ENCODE peak calls at places on chromosome 1, in eight cellular contexts. One of them, this sample, is unnamed. For H3K36me3 and H3K27me3, the result is how much of the 10 kb centered on the place peaks cover.

GRCh38 chr1:89311757-89312156 is 39.1 kb upstream of the GBP5 start:
- DNase-seq in adrenal gland: peak
- DNase-seq in aorta: no peak
- DNase-seq in GM23338: no peak
- DNase-seq in ascending aorta: no peak
- DNase-seq in body of pancreas: no peak
- DNase-seq in cardiac muscle cell: no peak
- DNase-seq in mesenchymal stem cell: peak
- DNase-seq in this sample: no peak

GRCh38 chr1:169594391-169594790 is 8.1 kb upstream of the F5 start:
- DNase-seq in cardiac muscle cell: no peak
- DNase-seq in adrenal gland: no peak
- DNase-seq in GM23338: no peak
- DNase-seq in ascending aorta: no peak
- DNase-seq in mesenchymal stem cell: no peak
- DNase-seq in body of pancreas: no peak
- DNase-seq in aorta: no peak
- DNase-seq in this sample: no peak

GRCh38 chr1:212221801-212222200 is 63.4 kb upstream of the PPP2R5A start:
- DNase-seq in mesenchymal stem cell: peak
- DNase-seq in ascending aorta: no peak
- DNase-seq in GM23338: no peak
- DNase-seq in cardiac muscle cell: no peak
- DNase-seq in adrenal gland: no peak
- DNase-seq in aorta: no peak
- DNase-seq in body of pancreas: no peak
- DNase-seq in this sample: no peak

GRCh38 chr1:28718601-28719331 is 18.0 kb upstream of the YTHDF2 start:
- DNase-seq in GM23338: no peak
- DNase-seq in body of pancreas: no peak
- DNase-seq in aorta: no peak
- DNase-seq in ascending aorta: no peak
- DNase-seq in mesenchymal stem cell: peak
- DNase-seq in cardiac muscle cell: no peak
- DNase-seq in adrenal gland: no peak
- DNase-seq in this sample: peak

GRCh38 chr1:84721152-84721551 is 30.9 kb upstream of the SSX2IP start:
- DNase-seq in ascending aorta: no peak
- DNase-seq in body of pancreas: no peak
- DNase-seq in cardiac muscle cell: no peak
- DNase-seq in GM23338: no peak
- DNase-seq in mesenchymal stem cell: peak
- DNase-seq in adrenal gland: no peak
- DNase-seq in aorta: no peak
- DNase-seq in this sample: no peak

GRCh38 chr1:9326596-9326995 is 33.9 kb downstream of the SPSB1 start:
- DNase-seq in body of pancreas: no peak
- DNase-seq in ascending aorta: no peak
- DNase-seq in cardiac muscle cell: no peak
- DNase-seq in mesenchymal stem cell: peak
- DNase-seq in aorta: no peak
- DNase-seq in adrenal gland: no peak
- DNase-seq in GM23338: no peak
- DNase-seq in this sample: no peak

GRCh38 chr1:25875856-25876692 is 566 bp upstream of the PAQR7 start:
- DNase-seq in body of pancreas: peak
- DNase-seq in mesenchymal stem cell: no peak
- DNase-seq in GM23338: peak
- DNase-seq in cardiac muscle cell: peak
- DNase-seq in adrenal gland: peak
- DNase-seq in aorta: peak
- DNase-seq in ascending aorta: no peak
- DNase-seq in this sample: peak

GRCh38 chr1:220527279-220528048 is 472 bp upstream of the MARK1 start:
- DNase-seq in adrenal gland: peak
- DNase-seq in body of pancreas: peak
- DNase-seq in GM23338: peak
- DNase-seq in aorta: peak
- DNase-seq in mesenchymal stem cell: peak
- DNase-seq in ascending aorta: no peak
- DNase-seq in cardiac muscle cell: peak
- DNase-seq in this sample: peak

DNA sequence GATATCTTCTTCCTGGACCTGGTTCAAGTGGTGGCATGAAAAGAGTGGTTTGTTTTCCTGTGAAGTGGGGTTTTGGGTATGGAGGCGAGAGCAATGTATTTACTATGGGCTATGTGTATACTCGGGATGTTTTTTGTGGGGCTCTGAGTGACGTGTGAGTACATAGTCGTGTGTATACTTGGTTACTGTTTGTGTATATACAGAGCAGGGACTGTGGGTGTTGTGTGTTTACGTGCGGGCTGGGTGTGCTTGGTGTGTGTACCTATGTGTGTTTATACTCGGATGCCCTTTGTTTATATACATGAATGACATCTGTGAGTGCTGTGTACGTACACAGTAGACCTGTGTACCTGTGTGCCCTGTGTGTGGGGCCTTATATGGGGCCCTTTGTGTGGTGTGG is 50.0 kb downstream of the YARS1 start:
- DNase-seq in cardiac muscle cell: no peak
- DNase-seq in adrenal gland: no peak
- DNase-seq in ascending aorta: no peak
- DNase-seq in GM23338: no peak
- DNase-seq in mesenchymal stem cell: peak
- DNase-seq in aorta: peak
- DNase-seq in body of pancreas: no peak
- DNase-seq in this sample: no peak
- H3K36me3 ChIP-seq in cardiac muscle cell: under half
- H3K36me3 ChIP-seq in adrenal gland: under half
- H3K36me3 ChIP-seq in ascending aorta: under half
- H3K36me3 ChIP-seq in GM23338: under half
- H3K36me3 ChIP-seq in mesenchymal stem cell: half or more
- H3K36me3 ChIP-seq in aorta: under half
- H3K36me3 ChIP-seq in body of pancreas: under half
- H3K36me3 ChIP-seq in this sample: under half

GRCh38 chr1:210336362-210336761 is 7.7 kb downstream of the HHAT start:
- DNase-seq in adrenal gland: no peak
- DNase-seq in GM23338: no peak
- DNase-seq in body of pancreas: no peak
- DNase-seq in aorta: no peak
- DNase-seq in mesenchymal stem cell: no peak
- DNase-seq in cardiac muscle cell: no peak
- DNase-seq in ascending aorta: no peak
- DNase-seq in this sample: no peak

GRCh38 chr1:210332719-210333398 is 4.2 kb downstream of the HHAT start:
- DNase-seq in aorta: no peak
- DNase-seq in adrenal gland: no peak
- DNase-seq in body of pancreas: no peak
- DNase-seq in ascending aorta: no peak
- DNase-seq in mesenchymal stem cell: no peak
- DNase-seq in GM23338: no peak
- DNase-seq in cardiac muscle cell: no peak
- DNase-seq in this sample: no peak

GRCh38 chr1:210332233-210332632 is 3.5 kb downstream of the HHAT start:
- DNase-seq in aorta: no peak
- DNase-seq in body of pancreas: no peak
- DNase-seq in cardiac muscle cell: no peak
- DNase-seq in GM23338: no peak
- DNase-seq in mesenchymal stem cell: no peak
- DNase-seq in ascending aorta: no peak
- DNase-seq in adrenal gland: no peak
- DNase-seq in this sample: no peak

GRCh38 chr1:210339500-210339899 is 10.8 kb downstream of the HHAT start:
- DNase-seq in adrenal gland: no peak
- DNase-seq in GM23338: no peak
- DNase-seq in ascending aorta: no peak
- DNase-seq in aorta: no peak
- DNase-seq in body of pancreas: no peak
- DNase-seq in mesenchymal stem cell: no peak
- DNase-seq in cardiac muscle cell: no peak
- DNase-seq in this sample: no peak

DNA sequence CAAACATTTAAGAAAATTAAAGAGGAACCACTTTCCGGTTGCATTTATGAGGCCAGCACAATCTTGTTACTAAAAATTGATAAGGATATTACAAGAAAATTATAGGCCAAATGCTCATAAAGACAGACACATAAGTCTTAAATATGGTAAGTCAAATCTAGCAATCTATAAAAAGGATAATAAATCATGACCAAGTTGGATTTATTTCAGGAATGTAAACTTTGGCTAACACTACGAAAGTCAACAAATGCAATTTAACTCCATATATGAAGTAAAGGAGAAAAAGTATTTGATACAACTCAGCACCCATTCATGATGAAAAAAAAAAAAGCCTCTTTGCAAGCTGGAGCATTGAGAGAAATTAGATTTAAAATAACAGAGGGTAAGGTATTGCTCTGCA is 6.3 kb downstream of the HHAT start:
- DNase-seq in cardiac muscle cell: no peak
- DNase-seq in body of pancreas: no peak
- DNase-seq in GM23338: no peak
- DNase-seq in ascending aorta: no peak
- DNase-seq in adrenal gland: no peak
- DNase-seq in mesenchymal stem cell: no peak
- DNase-seq in aorta: no peak
- DNase-seq in this sample: no peak
- H3K27me3 ChIP-seq in cardiac muscle cell: under half
- H3K27me3 ChIP-seq in body of pancreas: under half
- H3K27me3 ChIP-seq in GM23338: half or more
- H3K27me3 ChIP-seq in ascending aorta: under half
- H3K27me3 ChIP-seq in adrenal gland: under half
- H3K27me3 ChIP-seq in mesenchymal stem cell: under half
- H3K27me3 ChIP-seq in aorta: under half
- H3K27me3 ChIP-seq in this sample: under half

GRCh38 chr1:64933296-64934070 is 32.9 kb downstream of the JAK1 start:
- DNase-seq in body of pancreas: no peak
- DNase-seq in mesenchymal stem cell: peak
- DNase-seq in GM23338: no peak
- DNase-seq in ascending aorta: peak
- DNase-seq in cardiac muscle cell: no peak
- DNase-seq in aorta: no peak
- DNase-seq in adrenal gland: peak
- DNase-seq in this sample: no peak

GRCh38 chr1:64935551-64936158 is 30.7 kb downstream of the JAK1 start:
- DNase-seq in mesenchymal stem cell: no peak
- DNase-seq in GM23338: no peak
- DNase-seq in body of pancreas: no peak
- DNase-seq in adrenal gland: no peak
- DNase-seq in ascending aorta: no peak
- DNase-seq in cardiac muscle cell: no peak
- DNase-seq in aorta: no peak
- DNase-seq in this sample: no peak

GRCh38 chr1:64932962-64933295 is 33.4 kb downstream of the JAK1 start:
- DNase-seq in body of pancreas: no peak
- DNase-seq in adrenal gland: no peak
- DNase-seq in GM23338: no peak
- DNase-seq in ascending aorta: no peak
- DNase-seq in cardiac muscle cell: no peak
- DNase-seq in aorta: no peak
- DNase-seq in mesenchymal stem cell: no peak
- DNase-seq in this sample: no peak

GRCh38 chr1:64936958-64937357 is 29.4 kb downstream of the JAK1 start:
- DNase-seq in adrenal gland: peak
- DNase-seq in aorta: no peak
- DNase-seq in mesenchymal stem cell: no peak
- DNase-seq in GM23338: no peak
- DNase-seq in body of pancreas: peak
- DNase-seq in cardiac muscle cell: no peak
- DNase-seq in ascending aorta: no peak
- DNase-seq in this sample: no peak

DNA sequence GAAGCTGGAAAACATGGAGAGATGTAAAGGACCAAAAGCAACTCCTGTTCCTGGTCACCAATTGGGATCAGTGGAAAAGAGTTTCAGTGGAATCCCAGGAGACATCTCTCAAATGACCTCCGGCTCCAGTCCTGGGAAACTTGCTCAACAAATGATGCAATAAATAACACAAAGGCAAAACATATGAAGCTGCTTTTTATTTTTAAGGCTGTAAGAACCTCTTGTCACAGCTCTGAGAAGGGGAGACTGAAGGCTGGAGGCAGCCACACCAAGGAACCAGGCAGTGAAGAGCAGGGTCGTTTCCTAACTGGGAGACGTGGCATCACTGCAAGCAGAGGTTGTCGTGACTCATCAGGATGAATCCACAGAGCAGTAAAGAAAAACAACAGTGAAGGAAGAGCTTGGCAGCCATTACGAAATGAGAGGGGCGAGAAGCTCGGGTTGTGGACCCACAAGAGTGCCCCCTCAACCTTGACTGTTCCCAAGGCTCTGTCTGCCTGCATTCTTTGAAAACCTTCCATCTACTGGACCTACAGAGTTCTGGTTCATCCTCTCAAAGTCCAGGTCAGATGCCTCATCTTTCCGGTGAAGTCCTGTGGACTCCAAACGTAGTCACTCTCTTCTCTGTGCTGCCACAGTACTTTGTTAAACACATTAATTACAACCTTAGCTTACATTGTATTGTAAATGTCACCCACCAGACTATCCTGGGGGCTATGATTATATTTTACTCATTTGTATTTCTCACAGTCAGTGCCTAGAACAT is 32.1 kb downstream of the JAK1 start:
- DNase-seq in mesenchymal stem cell: peak
- DNase-seq in cardiac muscle cell: no peak
- DNase-seq in body of pancreas: no peak
- DNase-seq in GM23338: no peak
- DNase-seq in ascending aorta: no peak
- DNase-seq in aorta: no peak
- DNase-seq in adrenal gland: peak
- DNase-seq in this sample: no peak
- H3K4me3 ChIP-seq in mesenchymal stem cell: peak
- H3K4me3 ChIP-seq in cardiac muscle cell: no peak
- H3K4me3 ChIP-seq in body of pancreas: no peak
- H3K4me3 ChIP-seq in GM23338: no peak
- H3K4me3 ChIP-seq in ascending aorta: peak
- H3K4me3 ChIP-seq in aorta: no peak
- H3K4me3 ChIP-seq in adrenal gland: no peak
- H3K4me3 ChIP-seq in this sample: no peak

GRCh38 chr1:63367218-63368103 is at the start of gene ALG6:
- DNase-seq in body of pancreas: peak
- DNase-seq in aorta: peak
- DNase-seq in cardiac muscle cell: peak
- DNase-seq in mesenchymal stem cell: peak
- DNase-seq in ascending aorta: peak
- DNase-seq in GM23338: peak
- DNase-seq in adrenal gland: peak
- DNase-seq in this sample: peak

GRCh38 chr1:63362578-63362977 is 4.8 kb upstream of the ALG6 start:
- DNase-seq in aorta: no peak
- DNase-seq in mesenchymal stem cell: no peak
- DNase-seq in cardiac muscle cell: no peak
- DNase-seq in adrenal gland: no peak
- DNase-seq in body of pancreas: no peak
- DNase-seq in ascending aorta: no peak
- DNase-seq in GM23338: peak
- DNase-seq in this sample: no peak

GRCh38 chr1:63363014-63363413 is 4.4 kb upstream of the ALG6 start:
- DNase-seq in body of pancreas: no peak
- DNase-seq in GM23338: peak
- DNase-seq in ascending aorta: no peak
- DNase-seq in aorta: no peak
- DNase-seq in cardiac muscle cell: no peak
- DNase-seq in mesenchymal stem cell: no peak
- DNase-seq in adrenal gland: no peak
- DNase-seq in this sample: no peak

GRCh38 chr1:63368131-63368530 is 704 bp downstream of the ALG6 start:
- DNase-seq in adrenal gland: no peak
- DNase-seq in ascending aorta: no peak
- DNase-seq in mesenchymal stem cell: no peak
- DNase-seq in GM23338: peak
- DNase-seq in aorta: no peak
- DNase-seq in cardiac muscle cell: no peak
- DNase-seq in body of pancreas: no peak
- DNase-seq in this sample: no peak

DNA sequence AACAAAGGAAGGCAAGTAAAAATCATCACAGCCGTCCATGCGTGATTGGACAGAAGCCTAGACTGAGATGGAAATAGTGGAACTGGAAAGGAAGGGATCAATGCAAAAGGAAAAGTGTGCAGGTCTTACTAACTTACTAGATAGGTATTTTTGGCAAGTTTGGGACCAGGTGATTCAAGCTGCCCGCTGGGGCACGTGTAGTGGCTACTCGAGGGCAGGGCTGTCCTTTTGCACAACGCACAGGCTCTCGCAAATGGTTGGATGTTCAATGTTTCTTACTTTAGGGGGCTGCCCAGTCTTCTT is 561 bp upstream of the ALG6 start:
- DNase-seq in body of pancreas: no peak
- DNase-seq in adrenal gland: no peak
- DNase-seq in mesenchymal stem cell: no peak
- DNase-seq in aorta: no peak
- DNase-seq in ascending aorta: no peak
- DNase-seq in GM23338: no peak
- DNase-seq in cardiac muscle cell: no peak
- DNase-seq in this sample: no peak
- H3K36me3 ChIP-seq in body of pancreas: under half
- H3K36me3 ChIP-seq in adrenal gland: under half
- H3K36me3 ChIP-seq in mesenchymal stem cell: under half
- H3K36me3 ChIP-seq in aorta: under half
- H3K36me3 ChIP-seq in ascending aorta: under half
- H3K36me3 ChIP-seq in GM23338: under half
- H3K36me3 ChIP-seq in cardiac muscle cell: under half
- H3K36me3 ChIP-seq in this sample: under half